ENCODE peak calls at places on chromosomes 16 and 17, in four cellular contexts. L is left ventricle myocardium superior, H is GM23248, E is NAMALWA. X is an unnamed sample.

GRCh38 chr16:57694556-57695377 is at the start of gene DRC7:
- DNase-seq in L (no peak), H (peak), E (peak), X (peak)

GRCh38 chr17:82031303-82031884 is at the start of gene RAC3:
- DNase-seq in L (no peak), H (peak), E (no peak), X (peak)

GRCh38 chr17:15036238-15036637 is 228.9 kb downstream of the PMP22 start:
- DNase-seq in L (no peak), H (no peak), E (no peak), X (no peak)

GRCh38 chr17:45759761-45760160 is 24.4 kb upstream of the CRHR1 start:
- DNase-seq in L (no peak), H (no peak), E (peak), X (no peak)

GRCh38 chr16:492211-492875 is 35.2 kb upstream of the CAPN15 start:
- DNase-seq in L (no peak), H (no peak), E (no peak), X (no peak)

GRCh38 chr17:14297161-14297851 is 3.6 kb upstream of the HS3ST3B1 start:
- DNase-seq in L (peak), H (peak), E (no peak), X (no peak)

GRCh38 chr17:50535407-50535806 is 2.9 kb downstream of the EPN3 start:
- DNase-seq in L (no peak), H (no peak), E (no peak), X (no peak)

GRCh38 chr17:40290629-40291296 is 3.1 kb downstream of the CDC6 start:
- DNase-seq in L (no peak), H (peak), E (peak), X (peak)

GRCh38 chr17:11264183-11264871 is 23.3 kb downstream of the SHISA6 start:
- DNase-seq in L (no peak), H (no peak), E (peak), X (no peak)

GRCh38 chr17:80859004-80859941 is 132.4 kb upstream of the CHMP6 start:
- DNase-seq in L (peak), H (peak), E (no peak), X (peak)